ENCODE peak calls at places on chromosomes 3 and 15, in seven cellular contexts. M, W, C, Z, R, Q and A are unnamed samples.

GRCh38 chr3:184050217-184050847 is 2.5 kb upstream of the HTR3C start:
- DNase-seq in R (no peak), Q (no peak), M (no peak), C (no peak), W (no peak), Z (no peak), A (no peak)

GRCh38 chr3:61530355-61530754 is 31.0 kb upstream of the PTPRG start:
- DNase-seq in M (no peak), Z (peak; percentile 62), C (peak; percentile 51), R (peak; percentile 76), W (peak; percentile 58), Q (no peak), A (peak; percentile 41)

GRCh38 chr3:100045696-100046095 is 68.6 kb downstream of the FILIP1L start:
- DNase-seq in Z (peak; percentile 97), Q (no peak), W (peak; percentile 99), M (peak; percentile 82), C (no peak), R (peak; percentile 22), A (peak; percentile 96)

GRCh38 chr3:21477896-21478295 is 273.1 kb downstream of the ZNF385D start:
- DNase-seq in Z (no peak), W (peak; percentile 16), M (no peak), Q (no peak), R (no peak), C (no peak), A (peak; percentile 49)

GRCh38 chr15:40844543-40844981 is 714 bp downstream of the SPINT1 start:
- DNase-seq in W (no peak), C (no peak), Q (peak; percentile 30), R (peak; percentile 59), M (no peak), Z (peak; percentile 15), A (no peak)

GRCh38 chr3:125191730-125192129 is 20.8 kb downstream of the SLC12A8 start:
- DNase-seq in W (no peak), Q (no peak), Z (no peak), M (no peak), R (no peak), C (no peak), A (no peak)

GRCh38 chr15:62658498-62658897 is 384.0 kb upstream of the TPM1 start:
- DNase-seq in W (no peak), Z (no peak), M (peak; percentile 32), Q (no peak), C (no peak), R (no peak), A (no peak)

GRCh38 chr3:8745619-8746370 is 12.2 kb downstream of the CAV3 start:
- DNase-seq in Q (no peak), R (no peak), W (no peak), M (no peak), Z (no peak), C (no peak), A (no peak)

GRCh38 chr3:38266810-38267209 is 1.2 kb downstream of the SLC22A13 start:
- DNase-seq in R (no peak), C (no peak), W (no peak), Z (no peak), M (no peak), Q (no peak), A (no peak)

GRCh38 chr3:18870642-18871041 is 277.7 kb upstream of the KCNH8 start:
- DNase-seq in Z (no peak), Q (no peak), W (no peak), M (no peak), R (no peak), C (no peak), A (no peak)

GRCh38 chr3:107218864-107219269 is 158.4 kb upstream of the CCDC54 start:
- DNase-seq in M (no peak), R (no peak), W (no peak), Q (no peak), Z (peak; percentile 63), C (no peak), A (no peak)

GRCh38 chr3:37074178-37074577 is 80.9 kb downstream of the MLH1 start:
- DNase-seq in M (no peak), R (no peak), Q (no peak), C (no peak), Z (peak; percentile 67), W (peak; percentile 60), A (peak; percentile 84)

GRCh38 chr3:138381950-138382715 is 33.8 kb downstream of the MRAS start:
- DNase-seq in Q (no peak), C (no peak), W (peak; percentile 58), R (peak; percentile 14), M (peak; percentile 85), Z (peak; percentile 78), A (peak; percentile 16)

GRCh38 chr3:10434144-10434937 is 71.0 kb downstream of the ATP2B2 start:
- DNase-seq in Q (no peak), C (no peak), W (no peak), Z (no peak), M (no peak), R (no peak), A (no peak)
- H3K4me3 ChIP-seq in Q (no peak overlapping the region), C (no peak overlapping the region), W (no peak overlapping the region), Z (no peak overlapping the region), M (no peak overlapping the region), R (no peak overlapping the region), A (no peak overlapping the region)

DNA sequence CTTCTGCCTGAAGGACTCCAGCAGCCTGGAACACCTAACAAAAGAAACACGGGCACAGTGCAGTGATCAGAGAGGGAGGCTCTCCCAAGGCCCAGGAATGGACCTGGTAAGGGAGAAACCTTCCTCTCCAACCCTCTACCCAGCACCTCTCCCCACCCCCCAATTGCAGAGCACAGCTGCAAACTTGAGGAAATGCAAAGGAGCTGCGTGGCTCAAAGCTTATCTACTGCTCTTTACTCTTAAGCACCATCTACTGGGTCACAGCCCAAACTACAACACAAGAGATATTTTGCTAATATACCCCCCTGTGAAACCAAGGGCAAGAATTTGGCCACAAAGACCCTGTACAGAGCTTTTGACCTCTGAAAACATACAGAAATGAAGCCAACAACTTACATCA is 328.3 kb downstream of the OXSM start:
- DNase-seq in C (no peak), M (peak; percentile 17), W (no peak), R (peak; percentile 23), Z (no peak), Q (no peak), A (no peak)
- H3K4me3 ChIP-seq in C (no peak overlapping the region), M (no peak overlapping the region), W (no peak overlapping the region), R (no peak overlapping the region), Z (no peak overlapping the region), Q (no peak overlapping the region), A (no peak overlapping the region)

GRCh38 chr3:156678216-156678615 is 3.8 kb downstream of the TIPARP start:
- DNase-seq in Q (no peak), W (no peak), R (no peak), M (no peak), C (no peak), Z (no peak), A (no peak)
- H3K4me3 ChIP-seq in Q (no peak overlapping the region), W (no peak overlapping the region), R (no peak overlapping the region), M (no peak overlapping the region), C (no peak overlapping the region), Z (no peak overlapping the region), A (no peak overlapping the region)

GRCh38 chr15:80208758-80209734 is 43.0 kb downstream of the CTXND1 start:
- DNase-seq in Z (no peak), R (peak; percentile 13), C (no peak), W (no peak), M (no peak), Q (no peak), A (no peak)

GRCh38 chr15:80214979-80215378 is 37.0 kb downstream of the CTXND1 start:
- DNase-seq in W (no peak), R (no peak), M (no peak), Z (no peak), Q (no peak), C (no peak), A (no peak)

GRCh38 chr15:80210612-80211554 is 41.1 kb downstream of the CTXND1 start:
- DNase-seq in W (no peak), Q (no peak), M (no peak), R (no peak), Z (no peak), C (no peak), A (no peak)

GRCh38 chr15:80207887-80208286 is 44.1 kb downstream of the CTXND1 start:
- DNase-seq in C (no peak), Z (peak; percentile 25), R (no peak), W (peak; percentile 56), M (no peak), Q (no peak), A (no peak)

DNA sequence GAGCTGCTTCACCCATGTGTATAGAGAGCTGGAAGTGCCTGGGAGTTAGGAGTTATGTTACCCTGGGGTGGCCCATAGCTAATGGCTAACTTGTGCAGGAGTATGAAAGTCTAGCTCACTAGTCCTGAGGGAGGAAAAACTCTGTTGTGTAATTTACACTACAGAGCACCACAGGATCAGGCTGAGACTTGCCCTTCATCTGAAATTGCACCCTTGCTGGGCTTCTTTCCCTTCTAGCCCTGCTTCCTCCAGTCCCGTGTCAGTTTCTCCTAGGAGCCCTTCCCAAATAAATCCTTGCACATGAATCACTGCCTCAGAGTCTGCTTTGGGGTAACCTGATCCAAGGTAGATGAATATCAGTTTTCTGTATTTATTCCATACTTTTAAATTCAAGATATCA is 40.0 kb downstream of the CTXND1 start:
- DNase-seq in C (no peak), W (no peak), R (no peak), Z (no peak), Q (no peak), M (no peak), A (no peak)
- H3K4me3 ChIP-seq in C (no peak overlapping the region), W (no peak overlapping the region), R (no peak overlapping the region), Z (no peak overlapping the region), Q (no peak overlapping the region), M (no peak overlapping the region), A (no peak overlapping the region)

DNA sequence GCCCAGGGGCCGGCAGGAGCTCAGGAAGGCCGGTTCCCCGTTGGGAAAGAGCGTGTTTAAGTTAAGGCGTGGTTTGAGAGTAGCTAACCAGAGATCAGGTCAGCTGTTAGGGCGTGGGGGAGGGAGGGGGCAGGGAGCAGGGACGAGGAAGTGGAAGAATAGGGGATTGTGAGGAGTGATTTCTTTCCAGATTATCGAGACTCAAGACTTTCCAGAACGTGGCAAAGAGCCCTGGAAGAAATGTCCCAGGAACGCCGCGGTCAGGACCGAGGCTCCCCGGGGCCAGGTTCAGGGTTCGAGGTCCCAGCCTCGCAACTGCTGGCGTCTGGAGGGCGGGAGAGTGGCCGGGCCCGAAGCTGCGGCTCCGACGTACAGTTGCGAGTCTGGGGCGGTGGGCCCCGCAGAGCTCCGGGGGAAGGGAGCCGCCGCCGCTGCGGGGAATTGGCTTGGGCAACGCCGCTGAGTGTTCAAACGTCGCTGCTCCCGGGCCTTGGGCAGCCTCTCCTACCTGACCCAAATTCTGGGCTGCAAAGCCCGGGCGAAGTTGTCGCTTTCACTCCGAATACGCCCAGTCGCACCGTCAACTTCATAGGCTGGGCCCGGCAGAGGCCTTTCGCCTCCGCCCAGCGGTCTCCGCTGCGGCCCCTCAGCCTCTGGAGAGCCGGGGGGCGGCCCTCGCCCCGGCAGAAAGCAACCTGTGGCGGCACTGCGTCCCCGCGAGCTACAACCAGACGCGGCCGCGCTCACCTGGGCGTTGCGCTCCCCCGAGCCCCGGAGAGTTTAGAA is 9.5 kb downstream of the ISL2 start:
- DNase-seq in Q (no peak), C (no peak), W (no peak), R (peak; percentile 70), Z (no peak), M (no peak), A (no peak)
- H3K4me3 ChIP-seq in Q (peak overlapping the region; percentile 13), C (peak overlapping the region; percentile 13), W (peak overlapping the region; percentile 39), R (peak overlapping the region; percentile 51), Z (peak overlapping the region; percentile 40), M (peak overlapping the region; percentile 13), A (no peak overlapping the region)